ENCODE peak calls at places on chromosomes 13 and 19, in nine cellular contexts. T is upper lobe of right lung, Q is cardiac muscle cell, V is SK-N-SH, Y is body of pancreas, F is spleen, H is heart left ventricle, R is psoas muscle, P is endodermal cell. A is an unnamed sample.

GRCh38 chr13:113489549-113490495 is 689 bp downstream of the DCUN1D2 start:
- DNase-seq in T (no peak), Q (peak; percentile 38), V (peak; percentile 55), Y (no peak), F (no peak), H (peak; percentile 47), R (no peak), P (peak; percentile 76), A (peak; percentile 47)

GRCh38 chr13:35964764-35965163 is 166.4 kb downstream of the DCLK1 start:
- DNase-seq in T (no peak), Q (no peak), V (no peak), Y (no peak), F (no peak), H (no peak), R (no peak), P (no peak), A (no peak)

GRCh38 chr13:95100525-95101121 is 200.6 kb downstream of the ABCC4 start:
- DNase-seq in T (no peak), Q (no peak), V (no peak), Y (no peak), F (no peak), H (no peak), R (no peak), P (no peak), A (no peak)

GRCh38 chr13:39036212-39036611 is 1.7 kb downstream of the PROSER1 start:
- DNase-seq in T (no peak), Q (peak; percentile 24), V (no peak), Y (peak; percentile 11), F (no peak), H (no peak), R (no peak), P (no peak), A (peak; percentile 37)

GRCh38 chr13:64680739-64681138 is 2549.4 kb downstream of the PCDH9 start:
- DNase-seq in T (no peak), Q (no peak), V (no peak), Y (no peak), F (no peak), H (no peak), R (no peak), P (no peak), A (no peak)

GRCh38 chr19:2266183-2266993 is 10.2 kb upstream of the JSRP1 start:
- DNase-seq in T (peak; percentile 95), Q (no peak), V (peak; percentile 46), Y (peak; percentile 77), F (peak; percentile 95), H (peak; percentile 90), R (peak; percentile 86), P (no peak), A (peak; percentile 43)

GRCh38 chr19:40006273-40006691 is 9.4 kb downstream of the ZNF546 start:
- DNase-seq in T (no peak), Q (no peak), V (no peak), Y (no peak), F (no peak), H (no peak), R (no peak), P (no peak), A (no peak)

GRCh38 chr19:50708179-50708879 is 11.3 kb downstream of the SHANK1 start:
- DNase-seq in T (no peak), Q (no peak), V (no peak), Y (no peak), F (no peak), H (peak; percentile 7), R (no peak), P (no peak), A (no peak)

GRCh38 chr13:106599875-106600797 is 32.2 kb upstream of the ARGLU1 start:
- DNase-seq in T (no peak), Q (no peak), V (no peak), Y (no peak), F (no peak), H (no peak), R (no peak), P (no peak), A (no peak)

GRCh38 chr19:41570179-41570578 is 5.8 kb upstream of the CEACAM21 start:
- DNase-seq in T (no peak), Q (no peak), V (no peak), Y (no peak), F (no peak), H (no peak), R (no peak), P (peak; percentile 63), A (no peak)

GRCh38 chr13:112363867-112364528 is 12.2 kb upstream of the SPACA7 start:
- DNase-seq in T (no peak), Q (no peak), V (no peak), Y (no peak), F (no peak), H (no peak), R (no peak), P (no peak), A (no peak)

GRCh38 chr13:112370311-112370710 is 5.8 kb upstream of the SPACA7 start:
- DNase-seq in T (no peak), Q (no peak), V (no peak), Y (no peak), F (no peak), H (no peak), R (no peak), P (no peak), A (no peak)

GRCh38 chr13:112368883-112369282 is 7.3 kb upstream of the SPACA7 start:
- DNase-seq in T (no peak), Q (no peak), V (no peak), Y (no peak), F (no peak), H (no peak), R (no peak), P (no peak), A (no peak)

DNA sequence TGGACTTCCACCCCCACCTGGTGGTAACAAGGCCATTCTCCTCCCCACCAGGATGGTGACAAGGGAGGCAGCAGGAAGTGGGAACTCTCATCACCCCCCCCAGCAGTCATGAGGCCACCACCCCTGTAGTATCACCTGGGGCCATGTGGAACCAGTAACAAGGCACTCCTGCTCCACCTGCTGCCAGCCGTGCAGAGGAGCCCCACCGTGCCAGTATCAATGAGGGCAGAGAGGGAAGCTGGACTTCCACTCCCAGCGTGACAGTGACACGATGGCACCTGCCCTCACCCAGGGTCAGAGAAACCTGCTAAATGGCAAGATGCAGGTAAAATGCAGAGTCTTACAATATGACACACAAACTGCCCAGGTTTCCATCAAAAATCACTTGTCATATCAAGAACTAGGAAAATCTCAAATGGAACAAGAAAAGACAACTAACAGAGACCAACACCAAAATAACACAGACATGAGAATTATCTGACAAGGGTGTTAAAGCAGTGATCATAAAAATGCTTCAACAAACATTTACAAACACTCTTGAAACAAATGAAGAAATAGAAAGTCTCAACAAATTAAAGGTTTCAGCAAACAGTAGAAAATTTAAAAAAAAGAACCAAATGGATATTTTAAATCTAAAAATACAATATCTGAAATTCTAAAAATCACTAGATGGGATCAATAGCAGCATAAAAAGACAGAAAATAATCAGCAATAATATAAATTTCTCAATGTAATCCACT is 9.1 kb upstream of the SPACA7 start:
- DNase-seq in T (no peak), Q (no peak), V (no peak), Y (no peak), F (no peak), H (no peak), R (no peak), P (no peak), A (no peak)
- H3K9me3 ChIP-seq in T (no peaks in the 10 kb centered on the region), Q (no peaks in the 10 kb centered on the region), V (no peaks in the 10 kb centered on the region), Y (peaks cover 6% of the 10 kb centered on the region), F (no peaks in the 10 kb centered on the region), H (peaks cover 12% of the 10 kb centered on the region), R (peaks cover 2% of the 10 kb centered on the region), P (no peaks in the 10 kb centered on the region), A (peaks cover 5% of the 10 kb centered on the region)

DNA sequence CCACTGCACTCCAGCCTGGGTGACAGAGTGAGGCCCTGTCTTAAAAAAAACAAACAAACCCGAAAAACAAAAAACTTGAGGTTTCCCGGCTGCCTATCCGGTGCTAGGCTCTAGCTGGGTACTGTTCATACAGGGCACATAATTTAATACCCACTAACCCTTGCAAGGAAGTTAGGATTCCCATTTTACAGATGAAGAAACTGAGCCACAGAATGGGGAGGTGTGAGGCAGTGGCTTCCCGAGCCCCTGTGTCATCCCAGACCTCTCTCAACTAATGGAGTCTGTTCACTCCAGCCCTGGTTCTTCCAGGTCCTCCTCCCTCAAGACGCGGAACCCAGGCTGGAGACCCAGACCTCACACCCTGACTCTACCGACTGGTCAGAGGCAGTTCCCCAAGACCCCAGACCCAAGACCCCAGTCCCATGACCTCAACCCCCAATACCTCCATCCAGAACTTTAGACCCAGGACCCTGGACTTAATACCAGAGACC is 576 bp downstream of the APBA3 start:
- DNase-seq in T (no peak), Q (no peak), V (no peak), Y (no peak), F (no peak), H (no peak), R (no peak), P (no peak), A (peak; percentile 56)
- H3K4me1 ChIP-seq in T (peaks cover 35% of the 10 kb centered on the region), Q (no peaks in the 10 kb centered on the region), V (peaks cover 7% of the 10 kb centered on the region), Y (peaks cover 39% of the 10 kb centered on the region), F (peaks cover 51% of the 10 kb centered on the region), H (peaks cover 38% of the 10 kb centered on the region), R (peaks cover 9% of the 10 kb centered on the region), P (no peaks in the 10 kb centered on the region), A (peaks cover 46% of the 10 kb centered on the region)

GRCh38 chr19:1115646-1116420 is 12.0 kb downstream of the GPX4 start:
- DNase-seq in T (no peak), Q (no peak), V (no peak), Y (no peak), F (peak; percentile 72), H (no peak), R (no peak), P (no peak), A (no peak)

GRCh38 chr19:1112254-1113208 is 8.7 kb downstream of the GPX4 start:
- DNase-seq in T (peak; percentile 85), Q (peak; percentile 31), V (peak; percentile 79), Y (peak; percentile 45), F (peak; percentile 80), H (no peak), R (peak; percentile 68), P (peak; percentile 92), A (no peak)

GRCh38 chr19:1111641-1112253 is 8.0 kb downstream of the GPX4 start:
- DNase-seq in T (no peak), Q (no peak), V (no peak), Y (no peak), F (no peak), H (no peak), R (no peak), P (no peak), A (no peak)

GRCh38 chr19:1113278-1113985 is 9.6 kb downstream of the GPX4 start:
- DNase-seq in T (peak; percentile 97), Q (peak; percentile 97), V (peak; percentile 100), Y (peak; percentile 99), F (peak; percentile 96), H (peak; percentile 97), R (peak; percentile 97), P (peak; percentile 99), A (peak; percentile 77)

GRCh38 chr19:1113986-1114483 is 10.2 kb downstream of the GPX4 start:
- DNase-seq in T (no peak), Q (no peak), V (no peak), Y (no peak), F (peak; percentile 81), H (no peak), R (no peak), P (no peak), A (no peak)
- H3K36me3 ChIP-seq in T (peaks cover 94% of the 10 kb centered on the region), Q (peaks cover 2% of the 10 kb centered on the region), V (no peaks in the 10 kb centered on the region), Y (peaks cover 26% of the 10 kb centered on the region), F (peaks cover 100% of the 10 kb centered on the region), H (peaks cover 83% of the 10 kb centered on the region), R (peaks cover 8% of the 10 kb centered on the region), P (peaks cover 20% of the 10 kb centered on the region), A (peaks cover 47% of the 10 kb centered on the region)

DNA sequence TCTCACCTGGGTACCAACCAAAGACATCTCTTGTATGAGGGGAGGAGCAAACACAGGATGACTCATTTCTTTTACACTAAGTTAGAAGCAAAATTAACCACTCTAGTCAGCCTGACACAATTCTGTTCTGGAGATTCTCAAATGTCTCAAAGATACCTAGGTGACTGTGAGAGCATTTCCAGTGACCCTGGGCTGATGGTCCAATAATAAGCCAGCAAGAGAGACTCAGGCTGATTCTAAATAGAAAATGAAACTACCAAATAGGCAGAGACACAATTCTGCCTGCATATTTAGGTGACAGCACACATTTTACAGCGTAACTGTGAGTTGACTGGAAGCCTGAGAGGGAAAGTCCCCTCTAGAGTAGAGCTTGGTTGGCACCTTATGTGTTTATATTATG is 16.3 kb downstream of the ZNF91 start:
- DNase-seq in T (no peak), Q (peak; percentile 31), V (no peak), Y (no peak), F (no peak), H (no peak), R (no peak), P (no peak), A (no peak)
- H3K9me3 ChIP-seq in T (peaks cover 27% of the 10 kb centered on the region), Q (peaks cover 2% of the 10 kb centered on the region), V (peaks cover 31% of the 10 kb centered on the region), Y (no peaks in the 10 kb centered on the region), F (peaks cover 19% of the 10 kb centered on the region), H (peaks cover 18% of the 10 kb centered on the region), R (peaks cover 71% of the 10 kb centered on the region), P (peaks cover 87% of the 10 kb centered on the region), A (peaks cover 49% of the 10 kb centered on the region)